ENCODE peak calls at places on chromosomes 1 and 21, in seven cellular contexts. T is transverse colon, V is tibial nerve, D is A549, L is H1, M is sigmoid colon, E is K562. U is an unnamed sample.

GRCh38 chr1:20093303-20093702 is 23.3 kb downstream of the PLA2G5 start:
- DNase-seq in T (no peak), V (no peak), D (no peak), L (no peak), M (no peak), E (no peak), U (no peak)

GRCh38 chr1:233240839-233241682 is 54.5 kb downstream of the PCNX2 start:
- DNase-seq in T (peak), V (peak), D (peak), L (no peak), M (no peak), E (peak), U (peak)

GRCh38 chr1:35097224-35097623 is 18.0 kb downstream of the ZMYM1 start:
- DNase-seq in T (no peak), V (no peak), D (no peak), L (no peak), M (no peak), E (no peak), U (no peak)

GRCh38 chr1:150213170-150214098 is 22.5 kb downstream of the ANP32E start:
- DNase-seq in T (peak), V (peak), D (peak), L (peak), M (peak), E (no peak), U (peak)

GRCh38 chr1:180236698-180237509 is 6.8 kb downstream of the LHX4 start:
- DNase-seq in T (no peak), V (no peak), D (no peak), L (no peak), M (peak), E (no peak), U (no peak)

GRCh38 chr1:1567152-1567830 is 7.4 kb downstream of the SSU72 start:
- DNase-seq in T (no peak), V (no peak), D (no peak), L (no peak), M (no peak), E (no peak), U (no peak)

GRCh38 chr1:203011582-203011981 is 4.4 kb downstream of the TMEM183A start:
- DNase-seq in T (no peak), V (no peak), D (no peak), L (no peak), M (no peak), E (no peak), U (no peak)

GRCh38 chr1:236686815-236687160 is 489 bp downstream of the ACTN2 start:
- DNase-seq in T (no peak), V (no peak), D (no peak), L (no peak), M (no peak), E (peak), U (no peak)

GRCh38 chr21:44869860-44870747 is 3.4 kb downstream of the PTTG1IP start:
- DNase-seq in T (peak), V (no peak), D (peak), L (no peak), M (peak), E (peak), U (peak)

GRCh38 chr1:175209493-175209921 is 16.9 kb upstream of the KIAA0040 start:
- DNase-seq in T (no peak), V (no peak), D (no peak), L (no peak), M (no peak), E (no peak), U (no peak)

GRCh38 chr1:32464191-32464715 is 619 bp upstream of the ZBTB8B start:
- DNase-seq in T (no peak), V (no peak), D (no peak), L (no peak), M (no peak), E (no peak), U (no peak)

GRCh38 chr1:14320518-14320917 is 278.0 kb upstream of the KAZN start:
- DNase-seq in T (no peak), V (no peak), D (no peak), L (no peak), M (no peak), E (peak), U (no peak)

GRCh38 chr1:183824295-183824694 is 19.4 kb downstream of the RGL1 start:
- DNase-seq in T (no peak), V (no peak), D (no peak), L (no peak), M (no peak), E (no peak), U (no peak)

GRCh38 chr21:36437745-36438128 is 42.2 kb downstream of the CLDN14 start:
- DNase-seq in T (no peak), V (no peak), D (no peak), L (no peak), M (no peak), E (peak), U (no peak)

GRCh38 chr1:153566414-153567371 is 1.0 kb upstream of the S100A2 start:
- DNase-seq in T (peak), V (peak), D (peak), L (peak), M (peak), E (peak), U (peak)

GRCh38 chr1:151458936-151459330 is 361 bp downstream of the POGZ start:
- DNase-seq in T (peak), V (peak), D (peak), L (peak), M (peak), E (peak), U (peak)

GRCh38 chr21:28699591-28700259 is 293.0 kb downstream of the LTN1 start:
- DNase-seq in T (no peak), V (no peak), D (no peak), L (no peak), M (no peak), E (no peak), U (no peak)

GRCh38 chr1:222749927-222750326 is 12.9 kb downstream of the FAM177B start:
- DNase-seq in T (no peak), V (no peak), D (no peak), L (no peak), M (no peak), E (no peak), U (no peak)

GRCh38 chr1:53361541-53361961 is 33.7 kb upstream of the LRP8 start:
- DNase-seq in T (no peak), V (no peak), D (no peak), L (peak), M (peak), E (no peak), U (peak)

GRCh38 chr1:11465307-11465706 is 13.6 kb upstream of the DISP3 start:
- DNase-seq in T (no peak), V (no peak), D (no peak), L (no peak), M (no peak), E (no peak), U (no peak)

GRCh38 chr1:27606708-27607238 is 2.8 kb upstream of the AHDC1 start:
- DNase-seq in T (no peak), V (no peak), D (no peak), L (no peak), M (no peak), E (peak), U (no peak)

GRCh38 chr1:234721476-234722266 is 111.7 kb upstream of the IRF2BP2 start:
- DNase-seq in T (peak), V (peak), D (no peak), L (no peak), M (peak), E (peak), U (peak)
- TF ChIP-seq EP300 in T (peak), V (peak), D (no peak), L (no peak), M (peak), E (no peak), U (peak)

DNA sequence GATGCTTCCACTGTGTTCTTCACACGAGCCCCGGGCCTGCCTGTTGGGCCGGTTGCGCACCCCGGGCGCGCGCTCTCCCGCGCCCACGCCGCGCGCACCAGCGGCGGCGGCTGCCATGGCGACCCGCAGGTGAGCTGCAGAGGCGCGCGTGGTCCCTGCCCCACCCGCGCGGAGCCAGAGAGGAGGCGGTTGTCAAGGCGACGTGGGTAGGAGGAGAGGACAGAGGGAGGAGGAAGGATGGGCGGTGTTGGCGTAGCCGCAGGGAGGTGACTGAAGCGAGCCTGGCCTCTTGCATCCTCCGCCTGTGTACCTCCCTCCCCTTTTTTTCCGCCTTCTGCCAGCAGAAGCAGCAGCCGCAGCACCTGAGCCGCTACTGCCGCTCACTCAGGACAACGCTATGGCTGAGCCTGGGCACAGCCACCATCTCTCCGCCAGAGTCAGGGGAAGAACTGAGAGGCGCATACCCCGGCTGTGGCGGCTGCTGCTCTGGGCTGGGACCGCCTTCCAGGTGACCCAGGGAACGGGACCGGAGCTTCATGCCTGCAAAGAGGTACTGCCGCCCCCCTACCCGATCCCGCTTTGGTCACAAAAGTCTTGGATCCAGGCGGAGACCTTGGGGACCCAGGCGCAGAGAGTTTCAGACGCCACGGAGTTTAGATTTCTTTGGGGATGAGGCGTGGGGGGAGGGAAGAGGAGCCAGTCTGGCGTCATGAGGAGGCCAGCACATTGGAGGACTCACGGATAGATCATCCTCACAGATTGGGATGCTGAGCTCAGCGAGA is at the start of gene ELAPOR1:
- DNase-seq in T (peak), V (no peak), D (no peak), L (peak), M (no peak), E (no peak), U (no peak)
- TF ChIP-seq EP300 in T (no peak), V (no peak), D (no peak), L (no peak), M (no peak), E (no peak), U (no peak)

GRCh38 chr1:52080014-52080415 is 23.9 kb downstream of the BTF3L4 start:
- DNase-seq in T (no peak), V (no peak), D (no peak), L (no peak), M (no peak), E (no peak), U (no peak)
- TF ChIP-seq EP300 in T (no peak), V (no peak), D (no peak), L (no peak), M (no peak), E (no peak), U (no peak)

GRCh38 chr1:85404393-85404792 is 60.6 kb downstream of the DDAH1 start:
- DNase-seq in T (no peak), V (no peak), D (no peak), L (no peak), M (no peak), E (no peak), U (no peak)

GRCh38 chr1:85407978-85408377 is 57.0 kb downstream of the DDAH1 start:
- DNase-seq in T (no peak), V (no peak), D (no peak), L (no peak), M (no peak), E (no peak), U (no peak)

GRCh38 chr1:85409516-85409915 is 55.4 kb downstream of the DDAH1 start:
- DNase-seq in T (no peak), V (no peak), D (no peak), L (no peak), M (no peak), E (no peak), U (no peak)

GRCh38 chr1:85406081-85406480 is 58.9 kb downstream of the DDAH1 start:
- DNase-seq in T (no peak), V (no peak), D (no peak), L (no peak), M (no peak), E (no peak), U (no peak)

GRCh38 chr1:85406887-85407593 is 57.9 kb downstream of the DDAH1 start:
- DNase-seq in T (peak), V (no peak), D (peak), L (no peak), M (peak), E (no peak), U (no peak)
- TF ChIP-seq EP300 in T (no peak), V (peak), D (no peak), L (no peak), M (no peak), E (no peak), U (no peak)

DNA sequence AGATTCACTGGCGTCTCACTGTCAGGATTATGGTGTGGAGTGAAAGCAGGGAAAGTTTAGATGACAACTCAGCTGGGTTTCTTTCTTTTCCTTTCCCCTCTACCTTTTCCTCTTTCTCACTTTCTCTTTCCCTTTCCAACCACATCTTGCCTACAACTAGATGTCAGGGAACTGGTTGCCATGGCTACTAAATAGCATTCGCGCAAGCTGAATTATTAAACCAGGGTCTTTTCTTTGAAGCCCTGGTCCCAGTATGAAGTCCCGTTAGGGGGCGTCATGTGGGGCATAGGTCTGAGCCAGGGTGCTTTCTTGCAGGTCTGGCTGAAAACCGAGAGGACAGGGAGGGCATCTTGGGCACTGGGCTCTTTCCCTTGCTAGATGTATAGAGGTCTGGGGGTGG is 168.4 kb upstream of the CACNA1E start:
- DNase-seq in T (no peak), V (no peak), D (no peak), L (no peak), M (no peak), E (no peak), U (no peak)
- TF ChIP-seq EP300 in T (no peak), V (no peak), D (no peak), L (no peak), M (no peak), E (no peak), U (no peak)

GRCh38 chr1:39128959-39129358 is 75.5 kb upstream of the MACF1 start:
- DNase-seq in T (peak), V (no peak), D (no peak), L (no peak), M (no peak), E (no peak), U (no peak)
- TF ChIP-seq EP300 in T (no peak), V (no peak), D (no peak), L (no peak), M (no peak), E (no peak), U (no peak)

GRCh38 chr1:3697104-3697503 is 44.8 kb downstream of the TP73 start:
- DNase-seq in T (no peak), V (no peak), D (no peak), L (no peak), M (no peak), E (no peak), U (no peak)
- TF ChIP-seq EP300 in T (no peak), V (no peak), D (no peak), L (no peak), M (no peak), E (no peak), U (no peak)

U was measured in suprapubic skin.